ENCODE peak calls at places on chromosomes 12 and 14, in ten cellular contexts. M is mucosa of gallbladder, I is H9, H is aorta, N is HEK293T, Q is T-helper 2 cell, C is GM13976, R is foreskin fibroblast, E is occipital lobe, O is ELR. Y is an unnamed sample.

GRCh38 chr14:76497550-76498484 is 121.9 kb downstream of the ESRRB start:
- DNase-seq in I (no peak), M (no peak), O (no peak), R (no peak), E (no peak), Q (no peak), H (peak; percentile 70), C (no peak), N (peak; percentile 51), Y (peak; percentile 74)

GRCh38 chr12:38547586-38547985 is 231.0 kb downstream of the ALG10B start:
- DNase-seq in E (no peak), H (no peak), O (no peak), I (no peak), N (no peak), Q (no peak), M (no peak), R (no peak), C (no peak), Y (no peak)

GRCh38 chr12:53454710-53455109 is 2.8 kb downstream of the PCBP2 start:
- DNase-seq in M (no peak), N (no peak), E (no peak), O (no peak), H (no peak), I (no peak), R (no peak), Q (no peak), C (no peak), Y (no peak)

GRCh38 chr14:61659582-61659981 is 35.7 kb upstream of the HIF1A start:
- DNase-seq in C (no peak), Q (no peak), O (no peak), H (no peak), I (no peak), R (no peak), M (no peak), E (no peak), N (no peak), Y (no peak)

GRCh38 chr14:70822706-70823185 is 13.4 kb upstream of the MAP3K9 start:
- DNase-seq in N (peak; percentile 61), M (peak; percentile 19), O (peak; percentile 43), H (peak; percentile 84), R (no peak), E (no peak), Q (no peak), C (peak; percentile 41), I (peak; percentile 87), Y (peak; percentile 94)

GRCh38 chr12:111428728-111429175 is 23.0 kb downstream of the SH2B3 start:
- DNase-seq in M (no peak), I (no peak), E (no peak), H (no peak), R (no peak), N (no peak), C (no peak), O (no peak), Q (no peak), Y (no peak)

GRCh38 chr14:76386922-76387782 is 11.2 kb downstream of the ESRRB start:
- DNase-seq in O (peak; percentile 75), R (peak; percentile 41), M (peak; percentile 61), H (peak; percentile 88), N (peak; percentile 85), Q (no peak), I (peak; percentile 85), C (peak; percentile 88), E (peak; percentile 28), Y (peak; percentile 95)

GRCh38 chr12:12019881-12020280 is 50.9 kb upstream of the BCL2L14 start:
- DNase-seq in R (no peak), M (no peak), E (no peak), O (peak; percentile 11), Q (no peak), C (no peak), H (no peak), I (no peak), N (no peak), Y (peak; percentile 45)

GRCh38 chr14:52399886-52400599 is 85.9 kb downstream of the PTGER2 start:
- DNase-seq in R (peak; percentile 37), O (peak; percentile 4), H (no peak), Q (no peak), I (no peak), N (peak; percentile 65), M (no peak), C (no peak), E (no peak), Y (no peak)

GRCh38 chr12:176321-177181 is 37.4 kb downstream of the SLC6A12 start:
- DNase-seq in Q (no peak), R (peak; percentile 7), E (no peak), H (no peak), N (no peak), M (peak; percentile 62), C (no peak), I (no peak), O (peak; percentile 47), Y (no peak)

GRCh38 chr14:78598046-78598652 is 428.0 kb downstream of the NRXN3 start:
- DNase-seq in E (peak; percentile 51), I (peak; percentile 88), C (peak; percentile 63), O (peak; percentile 69), M (peak; percentile 39), N (peak; percentile 72), H (no peak), Q (no peak), R (peak; percentile 30), Y (peak; percentile 92)

Y was measured in endodermal cell.